ENCODE peak calls at places on chromosomes 12 and 14, in nine cellular contexts. Y is fibroblast of lung, Z is cardiac fibroblast, V is heart left ventricle, S is cardiac muscle cell, G is HCT116, Q is MCF 10A, D is stomach, P is mesothelial cell of epicardium. A is an unnamed sample.

GRCh38 chr12:63151898-63152700 is 1.1 kb upstream of the AVPR1A start:
- DNase-seq in D (no peak), Q (peak; percentile 51), V (peak; percentile 33), S (peak; percentile 50), Z (peak; percentile 38), Y (peak; percentile 38), G (peak; percentile 43), P (peak; percentile 54), A (peak; percentile 51)

GRCh38 chr12:124392271-124392990 is 97.5 kb downstream of the RFLNA start:
- DNase-seq in Z (no peak), V (peak; percentile 61), Y (peak; percentile 74), Q (peak; percentile 25), S (no peak), G (peak; percentile 55), D (no peak), P (no peak), A (peak; percentile 13)

GRCh38 chr14:33848706-33849454 is 102.0 kb downstream of the EGLN3 start:
- DNase-seq in S (peak; percentile 77), G (peak; percentile 82), D (peak; percentile 78), Z (peak; percentile 61), P (peak; percentile 74), Y (peak; percentile 49), Q (peak; percentile 71), V (peak; percentile 72), A (peak; percentile 48)

GRCh38 chr14:95818581-95818980 is 58.1 kb upstream of the TUNAR start:
- DNase-seq in Y (no peak), Z (no peak), S (no peak), G (no peak), V (no peak), P (no peak), Q (no peak), D (no peak), A (no peak)

GRCh38 chr14:100673085-100673806 is 53.4 kb upstream of the DLK1 start:
- DNase-seq in Q (no peak), D (peak; percentile 81), Z (no peak), V (no peak), G (no peak), P (no peak), S (no peak), Y (no peak), A (no peak)

GRCh38 chr12:10672231-10672868 is 1.5 kb downstream of the STYK1 start:
- DNase-seq in G (no peak), Y (no peak), V (no peak), Q (no peak), P (no peak), Z (no peak), D (peak; percentile 68), S (no peak), A (no peak)

GRCh38 chr14:37257651-37258050 is 59.9 kb downstream of the MIPOL1 start:
- DNase-seq in Y (no peak), Z (no peak), G (no peak), Q (no peak), P (no peak), S (no peak), V (no peak), D (no peak), A (no peak)

GRCh38 chr14:100736269-100737180 is 9.8 kb downstream of the DLK1 start:
- DNase-seq in Y (no peak), S (no peak), P (peak; percentile 34), D (no peak), G (no peak), Z (no peak), Q (no peak), V (peak; percentile 20), A (no peak)

GRCh38 chr12:80116735-80117134 is 17.4 kb downstream of the OTOGL start:
- DNase-seq in P (no peak), Q (no peak), Y (no peak), G (no peak), D (no peak), S (no peak), V (no peak), Z (no peak), A (no peak)

GRCh38 chr12:54038760-54039414 is 6.0 kb downstream of the HOXC5 start:
- DNase-seq in Q (peak; percentile 68), Y (no peak), G (no peak), P (peak; percentile 47), Z (no peak), V (no peak), S (no peak), D (peak; percentile 76), A (no peak)

GRCh38 chr14:27387458-27387857 is 789.6 kb upstream of the NOVA1 start:
- DNase-seq in Q (no peak), V (no peak), Y (peak; percentile 73), S (no peak), G (no peak), D (no peak), P (no peak), Z (no peak), A (no peak)

GRCh38 chr12:71691504-71692129 is 5.7 kb downstream of the TMEM19 start:
- DNase-seq in Q (peak; percentile 13), G (no peak), Z (no peak), S (no peak), Y (no peak), V (no peak), P (no peak), D (peak; percentile 65), A (no peak)

GRCh38 chr12:75951399-75952228 is 80.0 kb downstream of the PHLDA1 start:
- DNase-seq in Y (peak; percentile 17), Z (no peak), V (no peak), D (no peak), Q (no peak), P (no peak), G (no peak), S (no peak), A (peak; percentile 43)

GRCh38 chr14:105857816-105858675 is 331.7 kb downstream of the TMEM121 start:
- DNase-seq in S (no peak), Y (no peak), Q (no peak), V (no peak), P (peak; percentile 19), D (no peak), G (no peak), Z (no peak), A (no peak)

GRCh38 chr14:45650754-45651153 is 397.8 kb upstream of the MIS18BP1 start:
- DNase-seq in S (no peak), Q (no peak), P (no peak), V (no peak), D (no peak), Z (no peak), Y (no peak), G (no peak), A (no peak)
- TF ChIP-seq CTCF in S (no peak), Q (no peak), P (no peak), V (no peak), D (no peak), Z (peak; percentile 3), Y (no peak), G (peak; percentile 26), A (no peak)

GRCh38 chr12:128823916-128824839 is at the start of gene SLC15A4:
- DNase-seq in Y (peak; percentile 90), D (peak; percentile 97), G (peak; percentile 80), Q (peak; percentile 94), V (peak; percentile 97), Z (peak; percentile 93), P (peak; percentile 95), S (peak; percentile 93), A (peak; percentile 85)
- TF ChIP-seq CTCF in Y (peak; percentile 28), D (no peak), G (no peak), Q (no peak), V (no peak), Z (peak; percentile 36), P (no peak), S (peak; percentile 22), A (peak; percentile 7)

DNA sequence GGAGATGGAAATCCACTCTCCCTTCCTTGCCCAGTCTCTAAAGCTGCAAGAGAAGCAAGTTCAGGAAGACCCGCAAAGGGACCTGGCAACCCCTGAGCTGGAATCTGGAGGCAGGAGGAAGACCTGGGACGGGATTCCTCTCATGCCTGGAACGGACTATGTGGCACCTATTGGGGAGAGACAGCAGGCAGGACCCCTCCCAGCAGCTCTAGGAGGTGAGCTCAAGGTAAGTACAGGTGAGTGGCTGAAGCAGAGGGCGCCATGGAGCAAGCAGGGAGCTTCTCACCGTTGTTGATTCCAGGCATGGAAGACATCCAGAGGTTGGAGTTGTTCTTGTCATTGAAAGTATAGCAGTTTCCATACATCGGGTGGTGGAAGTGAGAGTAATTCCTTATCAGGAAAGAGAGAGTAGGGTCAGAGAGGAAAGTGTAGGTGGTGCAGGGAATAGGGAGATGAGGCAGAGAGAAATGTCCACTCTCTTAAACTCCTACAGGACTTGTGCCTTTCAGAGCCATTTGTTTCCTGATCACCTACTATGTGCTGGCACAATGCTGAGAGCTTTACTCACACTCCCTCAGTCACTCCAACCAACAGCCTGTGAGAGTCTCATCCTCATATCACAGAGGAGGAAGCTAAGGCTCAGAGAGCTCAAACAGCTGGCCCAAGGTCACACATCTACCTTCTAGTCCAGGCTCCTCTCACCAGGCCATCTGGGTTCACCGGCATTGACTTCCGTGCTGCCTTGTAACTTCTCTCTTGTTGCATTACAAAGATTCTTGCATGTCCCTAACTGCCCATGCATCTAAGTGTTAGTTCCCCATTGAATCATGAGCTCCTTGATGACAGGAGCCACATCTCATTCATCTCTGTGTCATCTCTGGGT is 13.9 kb upstream of the TNFRSF1A start:
- DNase-seq in S (no peak), V (no peak), P (no peak), D (no peak), Q (no peak), Z (no peak), Y (no peak), G (no peak), A (no peak)
- TF ChIP-seq CTCF in S (no peak), V (no peak), P (no peak), D (no peak), Q (no peak), Z (no peak), Y (no peak), G (peak; percentile 48), A (no peak)

GRCh38 chr12:24952389-24952788 is 3.5 kb upstream of the BCAT1 start:
- DNase-seq in Q (no peak), P (no peak), Y (no peak), V (no peak), S (no peak), D (no peak), Z (no peak), G (no peak), A (no peak)

GRCh38 chr12:24955389-24955788 is 6.5 kb upstream of the BCAT1 start:
- DNase-seq in Q (no peak), P (no peak), V (no peak), Z (no peak), Y (no peak), D (no peak), G (no peak), S (no peak), A (no peak)

GRCh38 chr12:24960222-24960855 is 11.4 kb upstream of the BCAT1 start:
- DNase-seq in S (peak; percentile 70), Y (peak; percentile 62), D (no peak), G (peak; percentile 36), P (no peak), Q (peak; percentile 59), V (no peak), Z (peak; percentile 66), A (peak; percentile 66)

GRCh38 chr12:24954261-24954660 is 5.4 kb upstream of the BCAT1 start:
- DNase-seq in G (no peak), P (no peak), Y (no peak), D (no peak), Z (no peak), Q (no peak), V (no peak), S (no peak), A (no peak)

GRCh38 chr12:24955853-24956252 is 7.0 kb upstream of the BCAT1 start:
- DNase-seq in G (no peak), Q (no peak), S (no peak), Z (no peak), D (no peak), V (no peak), P (no peak), Y (no peak), A (no peak)
- TF ChIP-seq CTCF in G (no peak), Q (no peak), S (no peak), Z (no peak), D (no peak), V (no peak), P (no peak), Y (no peak), A (no peak)

A was measured in endothelial cell of umbilical vein.